ENCODE peak calls at places on chromosomes 6 and 20, in four cellular contexts. One of them, this sample, is unnamed.

GRCh38 chr6:157609117-157609516 is 213.9 kb upstream of the SNX9 start:
- DNase-seq in NCI-H1694 treated with DMSO at 0.1 percent for 48 hours: no peak
- DNase-seq in GM10248: no peak
- DNase-seq in T-helper 1 cell: no peak
- DNase-seq in this sample: no peak

GRCh38 chr6:32825966-32826365 is 9.2 kb upstream of the HLA-DOB start:
- DNase-seq in NCI-H1694 treated with DMSO at 0.1 percent for 48 hours: no peak
- DNase-seq in GM10248: no peak
- DNase-seq in T-helper 1 cell: no peak
- DNase-seq in this sample: no peak

GRCh38 chr6:36703982-36704381 is 6.4 kb downstream of the RAB44 start:
- DNase-seq in NCI-H1694 treated with DMSO at 0.1 percent for 48 hours: no peak
- DNase-seq in GM10248: no peak
- DNase-seq in T-helper 1 cell: no peak
- DNase-seq in this sample: no peak

GRCh38 chr20:61908057-61909026 is 157.3 kb downstream of the TAF4 start:
- DNase-seq in NCI-H1694 treated with DMSO at 0.1 percent for 48 hours: no peak
- DNase-seq in GM10248: no peak
- DNase-seq in T-helper 1 cell: no peak
- DNase-seq in this sample: no peak

GRCh38 chr6:155050311-155050710 is 55.2 kb downstream of the TIAM2 start:
- DNase-seq in NCI-H1694 treated with DMSO at 0.1 percent for 48 hours: no peak
- DNase-seq in GM10248: peak
- DNase-seq in T-helper 1 cell: no peak
- DNase-seq in this sample: no peak

GRCh38 chr20:40687384-40688128 is 1.5 kb downstream of the MAFB start:
- DNase-seq in NCI-H1694 treated with DMSO at 0.1 percent for 48 hours: no peak
- DNase-seq in GM10248: no peak
- DNase-seq in T-helper 1 cell: no peak
- DNase-seq in this sample: no peak

GRCh38 chr6:156564128-156564806 is 212.9 kb upstream of the ARID1B start:
- DNase-seq in NCI-H1694 treated with DMSO at 0.1 percent for 48 hours: peak
- DNase-seq in GM10248: peak
- DNase-seq in T-helper 1 cell: peak
- DNase-seq in this sample: peak

GRCh38 chr6:143962644-143962929 is 45.5 kb downstream of the PLAGL1 start:
- DNase-seq in NCI-H1694 treated with DMSO at 0.1 percent for 48 hours: no peak
- DNase-seq in GM10248: no peak
- DNase-seq in T-helper 1 cell: no peak
- DNase-seq in this sample: no peak

GRCh38 chr6:44076366-44077200 is 50.7 kb downstream of the MRPL14 start:
- DNase-seq in NCI-H1694 treated with DMSO at 0.1 percent for 48 hours: no peak
- DNase-seq in GM10248: peak
- DNase-seq in T-helper 1 cell: no peak
- DNase-seq in this sample: no peak

GRCh38 chr20:54221996-54222890 is 14.4 kb downstream of the PFDN4 start:
- DNase-seq in NCI-H1694 treated with DMSO at 0.1 percent for 48 hours: no peak
- DNase-seq in GM10248: no peak
- DNase-seq in T-helper 1 cell: no peak
- DNase-seq in this sample: no peak

GRCh38 chr20:23086056-23086551 is at the start of gene CD93:
- DNase-seq in NCI-H1694 treated with DMSO at 0.1 percent for 48 hours: no peak
- DNase-seq in GM10248: peak
- DNase-seq in T-helper 1 cell: no peak
- DNase-seq in this sample: no peak

GRCh38 chr6:119395192-119395591 is 45.6 kb upstream of the MAN1A1 start:
- DNase-seq in NCI-H1694 treated with DMSO at 0.1 percent for 48 hours: no peak
- DNase-seq in GM10248: no peak
- DNase-seq in T-helper 1 cell: no peak
- DNase-seq in this sample: no peak

GRCh38 chr20:41344477-41344876 is 3.9 kb downstream of the LPIN3 start:
- DNase-seq in NCI-H1694 treated with DMSO at 0.1 percent for 48 hours: no peak
- DNase-seq in GM10248: no peak
- DNase-seq in T-helper 1 cell: no peak
- DNase-seq in this sample: no peak

GRCh38 chr6:52089758-52090348 is 2.4 kb upstream of the PKHD1 start:
- DNase-seq in NCI-H1694 treated with DMSO at 0.1 percent for 48 hours: no peak
- DNase-seq in GM10248: no peak
- DNase-seq in T-helper 1 cell: no peak
- DNase-seq in this sample: no peak

GRCh38 chr20:44728835-44729342 is 13.7 kb downstream of the CCN5 start:
- DNase-seq in NCI-H1694 treated with DMSO at 0.1 percent for 48 hours: peak
- DNase-seq in GM10248: no peak
- DNase-seq in T-helper 1 cell: no peak
- DNase-seq in this sample: no peak

GRCh38 chr6:26020983-26021349 is 58.4 kb downstream of the TRIM38 start:
- DNase-seq in NCI-H1694 treated with DMSO at 0.1 percent for 48 hours: no peak
- DNase-seq in GM10248: no peak
- DNase-seq in T-helper 1 cell: peak
- DNase-seq in this sample: peak

GRCh38 chr20:25042531-25043498 is 15.1 kb downstream of the ACSS1 start:
- DNase-seq in NCI-H1694 treated with DMSO at 0.1 percent for 48 hours: no peak
- DNase-seq in GM10248: peak
- DNase-seq in T-helper 1 cell: peak
- DNase-seq in this sample: peak

GRCh38 chr6:105500693-105501092 is 97.8 kb upstream of the PREP start:
- DNase-seq in NCI-H1694 treated with DMSO at 0.1 percent for 48 hours: no peak
- DNase-seq in GM10248: no peak
- DNase-seq in T-helper 1 cell: no peak
- DNase-seq in this sample: no peak

GRCh38 chr6:21900730-21901129 is 307.2 kb downstream of the SOX4 start:
- DNase-seq in NCI-H1694 treated with DMSO at 0.1 percent for 48 hours: no peak
- DNase-seq in GM10248: no peak
- DNase-seq in T-helper 1 cell: no peak
- DNase-seq in this sample: no peak

GRCh38 chr6:115796061-115796460 is 264.6 kb downstream of the FRK start:
- DNase-seq in NCI-H1694 treated with DMSO at 0.1 percent for 48 hours: no peak
- DNase-seq in GM10248: no peak
- DNase-seq in T-helper 1 cell: no peak
- DNase-seq in this sample: no peak

GRCh38 chr6:56335733-56336132 is 88.4 kb upstream of the COL21A1 start:
- DNase-seq in NCI-H1694 treated with DMSO at 0.1 percent for 48 hours: no peak
- DNase-seq in GM10248: no peak
- DNase-seq in T-helper 1 cell: no peak
- DNase-seq in this sample: no peak

GRCh38 chr6:117829594-117830319 is 77.3 kb upstream of the SLC35F1 start:
- DNase-seq in NCI-H1694 treated with DMSO at 0.1 percent for 48 hours: no peak
- DNase-seq in GM10248: peak
- DNase-seq in T-helper 1 cell: no peak
- DNase-seq in this sample: no peak

GRCh38 chr20:22776369-22776768 is 192.0 kb upstream of the FOXA2 start:
- DNase-seq in NCI-H1694 treated with DMSO at 0.1 percent for 48 hours: no peak
- DNase-seq in GM10248: no peak
- DNase-seq in T-helper 1 cell: no peak
- DNase-seq in this sample: no peak

GRCh38 chr6:104143757-104144156 is 716.0 kb downstream of the HACE1 start:
- DNase-seq in NCI-H1694 treated with DMSO at 0.1 percent for 48 hours: no peak
- DNase-seq in GM10248: no peak
- DNase-seq in T-helper 1 cell: no peak
- DNase-seq in this sample: no peak

GRCh38 chr6:43702522-43703440 is 15.2 kb upstream of the MRPS18A start:
- DNase-seq in NCI-H1694 treated with DMSO at 0.1 percent for 48 hours: no peak
- DNase-seq in GM10248: peak
- DNase-seq in T-helper 1 cell: no peak
- DNase-seq in this sample: no peak

GRCh38 chr20:57479196-57479595 is 45.7 kb downstream of the CTCFL start:
- DNase-seq in NCI-H1694 treated with DMSO at 0.1 percent for 48 hours: no peak
- DNase-seq in GM10248: no peak
- DNase-seq in T-helper 1 cell: no peak
- DNase-seq in this sample: no peak

GRCh38 chr20:528923-529594 is 14.5 kb downstream of the CSNK2A1 start:
- DNase-seq in NCI-H1694 treated with DMSO at 0.1 percent for 48 hours: no peak
- DNase-seq in GM10248: no peak
- DNase-seq in T-helper 1 cell: no peak
- DNase-seq in this sample: no peak

GRCh38 chr6:27592481-27593199 is 119.7 kb upstream of the ZNF184 start:
- DNase-seq in NCI-H1694 treated with DMSO at 0.1 percent for 48 hours: peak
- DNase-seq in GM10248: peak
- DNase-seq in T-helper 1 cell: no peak
- DNase-seq in this sample: no peak

GRCh38 chr6:22364314-22364713 is 67.5 kb upstream of the PRL start:
- DNase-seq in NCI-H1694 treated with DMSO at 0.1 percent for 48 hours: no peak
- DNase-seq in GM10248: no peak
- DNase-seq in T-helper 1 cell: no peak
- DNase-seq in this sample: no peak

GRCh38 chr20:14477125-14477524 is 139.7 kb upstream of the FLRT3 start:
- DNase-seq in NCI-H1694 treated with DMSO at 0.1 percent for 48 hours: no peak
- DNase-seq in GM10248: no peak
- DNase-seq in T-helper 1 cell: no peak
- DNase-seq in this sample: no peak

GRCh38 chr20:34320861-34321260 is 17.7 kb upstream of the AHCY start:
- DNase-seq in NCI-H1694 treated with DMSO at 0.1 percent for 48 hours: no peak
- DNase-seq in GM10248: no peak
- DNase-seq in T-helper 1 cell: no peak
- DNase-seq in this sample: no peak

GRCh38 chr6:150891886-150892485 is 26.5 kb downstream of the MTHFD1L start:
- DNase-seq in NCI-H1694 treated with DMSO at 0.1 percent for 48 hours: peak
- DNase-seq in GM10248: peak
- DNase-seq in T-helper 1 cell: peak
- DNase-seq in this sample: peak

GRCh38 chr20:51930775-51931174 is 128.5 kb upstream of the SALL4 start:
- DNase-seq in NCI-H1694 treated with DMSO at 0.1 percent for 48 hours: peak
- DNase-seq in GM10248: no peak
- DNase-seq in T-helper 1 cell: no peak
- DNase-seq in this sample: no peak

This sample was measured in T-cell.